ENCODE peak calls at places on chromosomes 7 and 10, in four cellular contexts. P, L, I and Z are unnamed samples.

GRCh38 chr10:110220383-110220782 is 13.0 kb downstream of the MXI1 start:
- DNase-seq in I (peak; percentile 64), L (no peak), P (no peak), Z (peak; percentile 60)

GRCh38 chr10:91672021-91672608 is 39.2 kb upstream of the PPP1R3C start:
- DNase-seq in I (no peak), P (no peak), L (no peak), Z (peak; percentile 47)

GRCh38 chr10:99457808-99458207 is 27.4 kb upstream of the GOT1 start:
- DNase-seq in I (no peak), P (no peak), L (no peak), Z (no peak)

GRCh38 chr10:1736972-1737221 is 428 bp downstream of the ADARB2 start:
- DNase-seq in I (no peak), P (no peak), L (no peak), Z (no peak)

GRCh38 chr10:122954731-122955050 is 664 bp upstream of the C10orf88 start:
- DNase-seq in L (no peak), I (no peak), P (no peak), Z (no peak)

GRCh38 chr7:46576950-46577349 is 655.9 kb upstream of the IGFBP3 start:
- DNase-seq in I (no peak), L (no peak), P (no peak), Z (no peak)

GRCh38 chr7:128352138-128352537 is 8.4 kb upstream of the RBM28 start:
- DNase-seq in I (peak; percentile 30), P (peak; percentile 42), L (peak; percentile 80), Z (no peak)

GRCh38 chr7:42071372-42072261 is 165.4 kb downstream of the GLI3 start:
- DNase-seq in I (no peak), L (no peak), P (no peak), Z (no peak)

GRCh38 chr7:120079704-120080103 is 193.3 kb upstream of the KCND2 start:
- DNase-seq in I (no peak), P (no peak), L (no peak), Z (no peak)

GRCh38 chr10:5628366-5628765 is 38.0 kb downstream of the ASB13 start:
- DNase-seq in P (no peak), L (peak; percentile 53), I (no peak), Z (no peak)

GRCh38 chr10:5631936-5632335 is 34.5 kb downstream of the ASB13 start:
- DNase-seq in I (no peak), L (peak; percentile 80), P (peak; percentile 63), Z (no peak)

GRCh38 chr10:5627486-5628044 is 38.8 kb downstream of the ASB13 start:
- DNase-seq in P (no peak), L (peak; percentile 3), I (no peak), Z (no peak)

GRCh38 chr10:5628798-5629788 is 37.3 kb downstream of the ASB13 start:
- DNase-seq in L (no peak), P (no peak), I (no peak), Z (no peak)

GRCh38 chr10:5629789-5630436 is 36.5 kb downstream of the ASB13 start:
- DNase-seq in L (peak; percentile 89), P (peak; percentile 80), I (peak; percentile 87), Z (no peak)
- H3K4me3 ChIP-seq in L (no peak overlapping the region), P (no peak overlapping the region), I (no peak overlapping the region), Z (no peak overlapping the region)

GRCh38 chr7:84122582-84123360 is 71.8 kb downstream of the SEMA3A start:
- DNase-seq in P (no peak), I (no peak), L (no peak), Z (no peak)

GRCh38 chr7:84125654-84126053 is 68.9 kb downstream of the SEMA3A start:
- DNase-seq in P (no peak), L (no peak), I (no peak), Z (no peak)

GRCh38 chr7:84123903-84124573 is 70.6 kb downstream of the SEMA3A start:
- DNase-seq in L (no peak), P (no peak), I (no peak), Z (no peak)
- H3K4me3 ChIP-seq in L (no peak overlapping the region), P (no peak overlapping the region), I (no peak overlapping the region), Z (no peak overlapping the region)

GRCh38 chr7:131329176-131329570 is 1.5 kb downstream of the MKLN1 start:
- DNase-seq in P (no peak), I (no peak), L (no peak), Z (no peak)
- H3K4me3 ChIP-seq in P (no peak overlapping the region), I (peak overlapping the region; percentile 83), L (peak overlapping the region; percentile 89), Z (peak overlapping the region; percentile 82)

DNA sequence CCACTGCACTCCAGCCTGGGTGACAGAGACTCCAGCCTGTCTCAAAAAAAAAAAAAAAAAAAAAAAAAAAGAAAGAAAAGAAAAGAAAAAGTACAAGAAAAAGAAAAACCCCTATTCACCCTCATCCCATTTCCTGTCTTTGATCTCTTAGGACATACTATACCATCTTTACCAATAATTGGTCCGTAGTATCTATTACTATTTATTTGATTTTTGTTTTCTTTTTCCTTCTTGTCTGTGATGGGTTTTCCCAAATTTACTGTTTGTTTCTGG is 41.6 kb downstream of the PDIA4 start:
- DNase-seq in L (no peak), I (no peak), P (no peak), Z (no peak)
- H3K4me3 ChIP-seq in L (no peak overlapping the region), I (peak overlapping the region; percentile 73), P (no peak overlapping the region), Z (peak overlapping the region; percentile 61)

GRCh38 chr10:60388116-60388515 is 1.6 kb downstream of the ANK3 start:
- DNase-seq in I (no peak), L (no peak), P (no peak), Z (no peak)

GRCh38 chr10:60390224-60390626 is 550 bp upstream of the ANK3 start:
- DNase-seq in L (no peak), P (no peak), I (no peak), Z (no peak)

GRCh38 chr10:60388709-60389241 is 900 bp downstream of the ANK3 start:
- DNase-seq in I (no peak), P (no peak), L (no peak), Z (no peak)

GRCh38 chr10:60387531-60387930 is 2.1 kb downstream of the ANK3 start:
- DNase-seq in P (no peak), L (no peak), I (no peak), Z (no peak)

DNA sequence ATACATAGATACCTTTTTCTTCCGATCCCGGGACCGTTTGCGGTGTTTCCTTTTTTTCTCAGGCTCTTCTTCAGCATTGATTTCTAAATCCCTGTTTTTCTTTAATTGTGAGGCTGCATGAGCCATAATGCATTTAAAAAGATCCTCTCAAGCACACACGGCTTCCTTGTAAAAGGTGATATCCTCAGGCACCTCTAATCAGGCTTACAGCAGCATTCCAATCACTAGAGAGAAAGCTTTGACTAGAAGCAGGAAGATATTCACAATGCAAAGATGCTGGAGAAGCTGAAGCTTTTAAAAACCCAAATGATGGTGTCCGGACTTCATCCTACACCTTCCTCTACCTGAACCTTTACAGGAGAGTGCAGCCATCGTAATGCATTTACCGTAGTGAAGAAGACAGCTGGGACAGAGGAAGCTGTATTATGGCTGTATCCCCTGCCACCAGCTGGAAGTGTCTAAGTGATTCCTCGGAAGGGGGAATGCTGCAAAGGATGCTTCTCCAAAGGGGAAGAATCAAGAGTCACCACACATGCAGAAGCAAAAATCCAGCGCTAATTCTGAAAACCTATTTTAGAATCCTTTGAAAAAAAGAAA is at the start of gene ANK3:
- DNase-seq in P (no peak), I (no peak), L (no peak), Z (no peak)
- H3K4me3 ChIP-seq in P (no peak within 1 kb of the TSS), I (no peak within 1 kb of the TSS), L (no peak within 1 kb of the TSS), Z (no peak within 1 kb of the TSS)